ENCODE peak calls at places on chromosomes 2 and 18, in eight cellular contexts. S is spleen, F is gastrocnemius medialis, J is uterus, Y is heart left ventricle, R is right lobe of liver, B is IMR-90, P is tibial nerve. N is an unnamed sample.
A peak's percentile ranks its signal among the peaks of the same experiment; 100 is the strongest.

GRCh38 chr2:128690431-128690830 is 371.8 kb upstream of the HS6ST1 start:
- DNase-seq in P (no peak), B (no peak), R (no peak), F (no peak), S (no peak), J (no peak), Y (no peak), N (no peak)

GRCh38 chr2:26563686-26564085 is 77.5 kb downstream of the CIB4 start:
- DNase-seq in R (peak; percentile 2), J (no peak), P (no peak), F (no peak), Y (no peak), S (peak; percentile 5), B (no peak), N (no peak)

GRCh38 chr2:235106874-235107639 is 155.2 kb downstream of the SH3BP4 start:
- DNase-seq in R (peak; percentile 59), Y (peak; percentile 71), P (peak; percentile 42), F (no peak), J (peak; percentile 63), S (no peak), B (peak; percentile 76), N (peak; percentile 79)

GRCh38 chr2:122009546-122009945 is 254.1 kb downstream of the TSN start:
- DNase-seq in R (no peak), B (no peak), F (no peak), S (no peak), J (no peak), P (no peak), Y (no peak), N (no peak)

GRCh38 chr2:234998404-234999211 is 46.8 kb downstream of the SH3BP4 start:
- DNase-seq in P (no peak), S (no peak), J (no peak), B (no peak), Y (no peak), R (peak; percentile 82), F (no peak), N (no peak)

GRCh38 chr2:178225011-178225817 is 30.9 kb downstream of the OSBPL6 start:
- DNase-seq in P (no peak), Y (no peak), J (no peak), R (no peak), F (no peak), S (no peak), B (peak; percentile 54), N (no peak)

GRCh38 chr2:95330939-95331338 is 33.8 kb downstream of the KCNIP3 start:
- DNase-seq in Y (no peak), R (no peak), S (peak; percentile 51), B (no peak), P (no peak), J (no peak), F (no peak), N (no peak)

GRCh38 chr2:195586062-195586713 is 70.8 kb upstream of the SLC39A10 start:
- DNase-seq in J (no peak), F (no peak), R (no peak), Y (no peak), S (no peak), B (no peak), P (no peak), N (no peak)

GRCh38 chr18:79578396-79579260 is 101.0 kb upstream of the CTDP1 start:
- DNase-seq in F (no peak), R (peak; percentile 19), Y (no peak), P (peak; percentile 5), B (no peak), J (peak; percentile 14), S (peak; percentile 73), N (peak; percentile 30)

GRCh38 chr2:99648115-99648850 is 158.5 kb upstream of the REV1 start:
- DNase-seq in R (no peak), Y (peak; percentile 35), S (no peak), P (no peak), F (no peak), J (peak; percentile 33), B (peak; percentile 86), N (no peak)

GRCh38 chr2:226423498-226423960 is 376.1 kb downstream of the IRS1 start:
- DNase-seq in P (no peak), S (peak; percentile 83), J (no peak), B (peak; percentile 51), F (no peak), Y (no peak), R (no peak), N (peak; percentile 16)

GRCh38 chr2:144659731-144660275 is 139.9 kb upstream of the ZEB2 start:
- DNase-seq in S (no peak), P (no peak), Y (peak; percentile 31), J (no peak), F (peak; percentile 6), R (no peak), B (peak; percentile 88), N (peak; percentile 12)

DNA sequence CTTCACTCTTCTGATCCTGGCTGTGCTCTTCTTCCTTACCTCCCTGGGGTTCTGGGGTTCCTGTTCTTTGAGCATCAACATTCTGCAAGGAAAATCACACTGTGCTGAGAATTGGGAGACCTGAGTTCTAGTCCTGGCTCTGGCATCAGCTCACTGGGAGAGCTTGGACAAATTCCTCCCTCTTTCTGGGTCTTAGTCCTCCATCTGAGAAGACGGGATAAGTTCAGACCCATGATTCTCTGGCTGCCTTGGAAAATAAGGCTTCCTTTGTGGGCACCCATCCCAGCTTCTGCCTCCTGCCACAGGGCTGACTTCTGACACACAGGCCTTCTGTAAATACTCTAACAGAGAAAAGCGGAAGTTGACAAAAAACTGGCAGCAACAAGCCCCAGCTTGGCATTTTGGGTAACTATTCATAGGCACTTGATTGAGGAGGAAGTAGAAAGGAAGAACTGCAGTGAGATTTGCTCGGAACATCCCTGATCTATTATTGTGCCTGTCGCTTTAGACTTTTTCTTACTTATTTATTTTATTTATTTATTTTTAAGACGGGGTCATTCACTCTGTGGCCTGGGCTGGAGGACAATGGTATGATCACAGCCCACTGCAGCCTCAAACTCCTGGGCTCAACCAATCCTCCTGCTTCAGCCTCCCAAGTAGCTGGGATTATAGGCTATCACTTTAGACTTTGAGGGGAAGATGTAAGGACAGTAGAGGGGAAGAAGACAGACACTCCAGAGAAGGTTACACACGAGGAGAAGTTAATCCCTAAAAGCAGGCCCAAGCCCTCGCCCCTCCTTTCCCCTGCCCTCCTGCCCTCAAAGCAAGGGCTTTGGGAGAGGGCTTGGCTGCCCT is 7.9 kb downstream of the PCBP1 start:
- DNase-seq in B (peak; percentile 67), R (peak; percentile 65), Y (peak; percentile 62), J (peak; percentile 54), F (no peak), S (peak; percentile 84), P (no peak), N (peak; percentile 85)
- TF ChIP-seq POLR2A in B (no peak), R (peak; percentile 92), Y (no peak), J (peak; percentile 28), F (peak; percentile 17), S (no peak), P (peak; percentile 60), N (peak; percentile 54)

GRCh38 chr2:44934521-44934961 is 7.0 kb upstream of the SIX3 start:
- DNase-seq in S (no peak), Y (no peak), B (no peak), F (no peak), P (no peak), J (no peak), R (no peak), N (no peak)

GRCh38 chr2:44936275-44936674 is 5.2 kb upstream of the SIX3 start:
- DNase-seq in R (no peak), F (no peak), B (no peak), P (no peak), Y (no peak), J (no peak), S (no peak), N (no peak)

GRCh38 chr2:44934962-44935853 is 6.3 kb upstream of the SIX3 start:
- DNase-seq in F (no peak), P (no peak), J (no peak), S (peak; percentile 73), R (no peak), B (no peak), Y (no peak), N (no peak)

GRCh38 chr2:44936715-44937687 is 4.5 kb upstream of the SIX3 start:
- DNase-seq in B (no peak), R (no peak), F (no peak), J (no peak), P (no peak), Y (no peak), S (peak; percentile 43), N (no peak)

GRCh38 chr2:44935854-44936185 is 5.7 kb upstream of the SIX3 start:
- DNase-seq in S (no peak), Y (no peak), R (no peak), J (no peak), B (no peak), P (no peak), F (no peak), N (no peak)
- H3K4me1 ChIP-seq in S (peaks cover 51% of the 10 kb centered on the region), Y (peaks cover 35% of the 10 kb centered on the region), R (no peaks in the 10 kb centered on the region), J (no peaks in the 10 kb centered on the region), B (no peaks in the 10 kb centered on the region), P (peaks cover 71% of the 10 kb centered on the region), F (peaks cover 31% of the 10 kb centered on the region), N (peaks cover 49% of the 10 kb centered on the region)

GRCh38 chr2:237139123-237139675 is 53.5 kb downstream of the COPS8 start:
- DNase-seq in P (no peak), Y (no peak), S (no peak), F (no peak), R (no peak), J (no peak), B (no peak), N (no peak)

GRCh38 chr2:237140689-237141285 is 55.1 kb downstream of the COPS8 start:
- DNase-seq in J (peak; percentile 77), S (no peak), F (no peak), P (no peak), Y (no peak), B (no peak), R (no peak), N (peak; percentile 47)

GRCh38 chr2:237143118-237143517 is 57.4 kb downstream of the COPS8 start:
- DNase-seq in F (no peak), J (no peak), R (no peak), B (no peak), P (no peak), S (no peak), Y (no peak), N (no peak)

GRCh38 chr2:237143676-237144440 is 58.2 kb downstream of the COPS8 start:
- DNase-seq in S (no peak), F (no peak), B (peak; percentile 67), P (no peak), Y (no peak), J (no peak), R (no peak), N (no peak)

DNA sequence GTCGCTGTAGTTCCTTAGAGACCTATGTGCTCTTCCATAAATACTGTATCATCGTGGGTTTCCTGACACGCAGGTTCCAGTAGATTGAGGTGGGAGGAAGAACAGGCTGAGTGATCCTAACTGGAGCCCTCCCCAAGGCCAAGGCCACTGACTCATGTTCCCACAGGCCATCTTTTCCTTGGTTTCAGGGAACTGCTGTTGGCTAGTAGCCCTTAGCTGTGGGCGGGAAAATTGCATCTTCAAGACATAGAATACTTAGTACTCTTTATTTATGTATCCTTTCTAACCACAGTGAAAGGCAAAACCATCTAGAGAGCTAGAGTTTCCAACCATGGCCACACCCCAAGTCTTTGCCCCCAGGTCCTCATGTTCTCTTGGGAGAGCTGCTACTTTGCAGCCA is 55.9 kb downstream of the COPS8 start:
- DNase-seq in P (no peak), Y (peak; percentile 73), S (no peak), B (peak; percentile 92), J (peak; percentile 73), F (no peak), R (no peak), N (peak; percentile 23)
- TF ChIP-seq CTCF in P (no peak), Y (no peak), S (no peak), B (no peak), J (no peak), F (no peak), R (no peak), N (no peak)

GRCh38 chr2:164840458-164840929 is 1.1 kb downstream of the COBLL1 start:
- DNase-seq in Y (peak; percentile 53), S (peak; percentile 93), F (peak; percentile 6), B (no peak), J (peak; percentile 20), P (peak; percentile 23), R (peak; percentile 77), N (peak; percentile 90)
- TF ChIP-seq POLR2A in Y (no peak), S (no peak), F (no peak), B (no peak), J (no peak), P (no peak), R (peak; percentile 21), N (peak; percentile 88)